ENCODE peak calls at places on chromosomes 13 and 19, in five cellular contexts. K is stimulated activated CD4-positive, alpha-beta T cell treated with anti-CD3 and anti-CD28 coated beads, Interleukin-1b, Interleukin-23, amount 100 ng/mL, for 1 hour; T is H54; O is AG10803; I is thoracic aorta. E is an unnamed sample.

GRCh38 chr19:18446145-18446810 is 8.3 kb upstream of the ISYNA1 start:
- DNase-seq in K (no peak), T (no peak), O (no peak), I (no peak), E (no peak)

GRCh38 chr13:35826626-35827254 is 304.4 kb downstream of the DCLK1 start:
- DNase-seq in K (no peak), T (no peak), O (no peak), I (no peak), E (no peak)

GRCh38 chr13:99215466-99215865 is 14.8 kb downstream of the UBAC2 start:
- DNase-seq in K (no peak), T (no peak), O (no peak), I (no peak), E (no peak)

GRCh38 chr19:11767633-11768133 is 883 bp downstream of the ZNF441 start:
- DNase-seq in K (no peak), T (no peak), O (peak; percentile 43), I (no peak), E (peak; percentile 69)

GRCh38 chr19:36051236-36051635 is 2.8 kb downstream of the THAP8 start:
- DNase-seq in K (no peak), T (no peak), O (no peak), I (no peak), E (no peak)

GRCh38 chr13:98509271-98510155 is 67.4 kb downstream of the STK24 start:
- DNase-seq in K (no peak), T (peak; percentile 70), O (peak; percentile 94), I (peak; percentile 31), E (peak; percentile 92)

GRCh38 chr13:106520205-106521004 is 15.1 kb downstream of the EFNB2 start:
- DNase-seq in K (no peak), T (no peak), O (peak; percentile 45), I (no peak), E (peak; percentile 22)

GRCh38 chr13:45521292-45521691 is 56.6 kb downstream of the COG3 start:
- DNase-seq in K (no peak), T (no peak), O (peak; percentile 48), I (no peak), E (peak; percentile 85)

GRCh38 chr13:40485611-40486517 is 180.6 kb downstream of the FOXO1 start:
- DNase-seq in K (peak; percentile 30), T (no peak), O (no peak), I (no peak), E (no peak)

GRCh38 chr13:53206455-53206854 is 177.8 kb downstream of the OLFM4 start:
- DNase-seq in K (no peak), T (no peak), O (no peak), I (no peak), E (no peak)

GRCh38 chr19:4636151-4636717 is 3.1 kb upstream of the TNFAIP8L1 start:
- DNase-seq in K (peak; percentile 68), T (peak; percentile 80), O (peak; percentile 35), I (no peak), E (peak; percentile 34)

GRCh38 chr19:49058592-49058991 is 1.0 kb upstream of the CGB7 start:
- DNase-seq in K (no peak), T (no peak), O (peak; percentile 53), I (no peak), E (peak; percentile 48)

GRCh38 chr13:40762849-40763248 is 8.1 kb downstream of the MRPS31 start:
- DNase-seq in K (no peak), T (no peak), O (peak; percentile 66), I (no peak), E (peak; percentile 77)

GRCh38 chr19:50365434-50366306 is at the start of gene NAPSA:
- DNase-seq in K (no peak), T (no peak), O (no peak), I (no peak), E (no peak)

GRCh38 chr19:33690461-33691427 is 69.0 kb downstream of the CHST8 start:
- DNase-seq in K (no peak), T (no peak), O (no peak), I (no peak), E (no peak)

GRCh38 chr13:64305246-64305645 is 2889.6 kb upstream of the PCDH20 start:
- DNase-seq in K (no peak), T (no peak), O (peak; percentile 3), I (no peak), E (peak; percentile 12)

GRCh38 chr13:33940256-33940655 is 122.3 kb downstream of the RFC3 start:
- DNase-seq in K (no peak), T (no peak), O (peak; percentile 72), I (no peak), E (no peak)

GRCh38 chr19:4361152-4362037 is 18.0 kb downstream of the MPND start:
- DNase-seq in K (no peak), T (no peak), O (no peak), I (no peak), E (no peak)

GRCh38 chr13:23450340-23451046 is 17.0 kb upstream of the SACS start:
- DNase-seq in K (no peak), T (no peak), O (no peak), I (no peak), E (no peak)

GRCh38 chr19:47421844-47422395 is 2.6 kb upstream of the MEIS3 start:
- DNase-seq in K (no peak), T (no peak), O (no peak), I (no peak), E (peak; percentile 31)

GRCh38 chr13:112058519-112058873 is 8.5 kb upstream of the SOX1 start:
- DNase-seq in K (no peak), T (no peak), O (no peak), I (no peak), E (no peak)

GRCh38 chr19:40599331-40600085 is 1.7 kb upstream of the LTBP4 start:
- DNase-seq in K (no peak), T (no peak), O (no peak), I (no peak), E (peak; percentile 49)

GRCh38 chr13:97493471-97493870 is 59.5 kb downstream of the RAP2A start:
- DNase-seq in K (no peak), T (no peak), O (no peak), I (no peak), E (no peak)

GRCh38 chr13:29683041-29683440 is 87.6 kb upstream of the SLC7A1 start:
- DNase-seq in K (no peak), T (no peak), O (no peak), I (no peak), E (no peak)

GRCh38 chr13:36001561-36001960 is 129.6 kb downstream of the DCLK1 start:
- DNase-seq in K (no peak), T (no peak), O (no peak), I (no peak), E (no peak)

GRCh38 chr19:54162241-54162805 is 2.8 kb upstream of the LENG1 start:
- DNase-seq in K (peak; percentile 74), T (peak; percentile 58), O (peak; percentile 67), I (peak; percentile 40), E (peak; percentile 79)

GRCh38 chr19:40241809-40242384 is 15.4 kb upstream of the CCNP start:
- DNase-seq in K (no peak), T (no peak), O (no peak), I (no peak), E (no peak)

GRCh38 chr19:37989855-37990254 is 82.8 kb downstream of the SIPA1L3 start:
- DNase-seq in K (no peak), T (no peak), O (no peak), I (no peak), E (no peak)

GRCh38 chr13:48838193-48839000 is 137.3 kb upstream of the FNDC3A start:
- DNase-seq in K (no peak), T (no peak), O (peak; percentile 24), I (no peak), E (peak; percentile 38)

GRCh38 chr19:39093761-39094160 is 9.6 kb downstream of the ACP7 start:
- DNase-seq in K (no peak), T (no peak), O (peak; percentile 67), I (no peak), E (peak; percentile 74)

GRCh38 chr19:54133312-54133956 is 4.1 kb upstream of the CNOT3 start:
- DNase-seq in K (no peak), T (peak; percentile 56), O (peak; percentile 40), I (no peak), E (peak; percentile 40)

GRCh38 chr13:99265823-99266426 is 7.7 kb upstream of the GPR18 start:
- DNase-seq in K (no peak), T (peak; percentile 26), O (peak; percentile 60), I (no peak), E (peak; percentile 73)

GRCh38 chr13:42592915-42593718 is 19.2 kb downstream of the TNFSF11 start:
- DNase-seq in K (no peak), T (no peak), O (no peak), I (no peak), E (no peak)

GRCh38 chr13:60351816-60352215 is 45.2 kb upstream of the TDRD3 start:
- DNase-seq in K (no peak), T (no peak), O (peak; percentile 56), I (no peak), E (peak; percentile 17)

GRCh38 chr13:109212630-109213029 is 573.8 kb downstream of the IRS2 start:
- DNase-seq in K (no peak), T (no peak), O (no peak), I (no peak), E (no peak)

GRCh38 chr19:35509861-35510625 is 3.4 kb downstream of the DMKN start:
- DNase-seq in K (peak; percentile 63), T (peak; percentile 95), O (peak; percentile 23), I (no peak), E (no peak)